ENCODE peak calls at places on chromosomes 13 and 19, in four cellular contexts. T, Z, I and V are unnamed samples.

GRCh38 chr19:38852231-38853044 is 2.7 kb upstream of the HNRNPL start:
- DNase-seq in I (peak; percentile 49), T (peak; percentile 56), Z (no peak), V (no peak)

GRCh38 chr13:90968510-90968909 is 379.0 kb upstream of the MIR17HG start:
- DNase-seq in T (no peak), Z (no peak), I (no peak), V (peak; percentile 2)

GRCh38 chr13:68168448-68168847 is 938.3 kb upstream of the PCDH9 start:
- DNase-seq in I (no peak), Z (no peak), T (no peak), V (no peak)

GRCh38 chr13:49499889-49500660 is 4.3 kb downstream of the PHF11 start:
- DNase-seq in Z (no peak), T (no peak), I (no peak), V (no peak)

GRCh38 chr13:52961196-52961845 is 67.3 kb upstream of the OLFM4 start:
- DNase-seq in T (no peak), Z (no peak), I (no peak), V (no peak)

GRCh38 chr19:35268546-35269424 is at the start of gene USF2:
- DNase-seq in Z (no peak), I (peak; percentile 81), T (peak; percentile 65), V (peak; percentile 78)

GRCh38 chr13:89577301-89577700 is 1770.2 kb upstream of the MIR17HG start:
- DNase-seq in Z (no peak), T (no peak), I (no peak), V (no peak)

GRCh38 chr19:342801-343421 is 1.7 kb downstream of the MIER2 start:
- DNase-seq in T (peak; percentile 21), Z (peak; percentile 15), I (no peak), V (no peak)

GRCh38 chr13:80873589-80873988 is 532.7 kb upstream of the SPRY2 start:
- DNase-seq in Z (peak; percentile 33), I (no peak), T (peak; percentile 95), V (no peak)

GRCh38 chr13:26011996-26012688 is 39.7 kb downstream of the SHISA2 start:
- DNase-seq in I (no peak), T (no peak), Z (no peak), V (no peak)

GRCh38 chr13:111393221-111393790 is 72.9 kb downstream of the TEX29 start:
- DNase-seq in Z (no peak), I (no peak), T (no peak), V (no peak)

GRCh38 chr19:46298477-46299003 is 1.7 kb downstream of the HIF3A start:
- DNase-seq in T (no peak), Z (no peak), I (no peak), V (no peak)

GRCh38 chr13:106114981-106115554 is 420.4 kb downstream of the EFNB2 start:
- DNase-seq in I (no peak), Z (no peak), T (no peak), V (no peak)

GRCh38 chr19:57357406-57357805 is 5.9 kb upstream of the TRAPPC2B start:
- DNase-seq in T (no peak), Z (no peak), I (no peak), V (no peak)

GRCh38 chr19:8399681-8400188 is 9.6 kb downstream of the RAB11B start:
- DNase-seq in I (no peak), T (no peak), Z (no peak), V (no peak)

GRCh38 chr13:98406475-98406874 is 170.4 kb downstream of the STK24 start:
- DNase-seq in I (no peak), T (no peak), Z (no peak), V (no peak)

GRCh38 chr13:91167706-91168459 is 179.6 kb upstream of the MIR17HG start:
- DNase-seq in T (no peak), Z (no peak), I (no peak), V (no peak)

GRCh38 chr19:28400953-28401671 is 811.8 kb downstream of the UQCRFS1 start:
- DNase-seq in Z (no peak), T (no peak), I (no peak), V (no peak)

GRCh38 chr13:23817136-23817535 is 72.1 kb downstream of the MIPEP start:
- DNase-seq in Z (no peak), I (no peak), T (no peak), V (no peak)

GRCh38 chr13:113948034-113948742 is 25.7 kb downstream of the C13orf46 start:
- DNase-seq in Z (no peak), T (peak; percentile 31), I (no peak), V (no peak)

GRCh38 chr13:29905845-29906244 is 55.4 kb upstream of the UBL3 start:
- DNase-seq in I (no peak), Z (no peak), T (peak; percentile 93), V (no peak)

GRCh38 chr19:35408284-35409171 is 37.7 kb downstream of the GPR42 start:
- DNase-seq in Z (peak; percentile 76), I (no peak), T (no peak), V (no peak)

GRCh38 chr19:32373614-32374295 is 28.3 kb downstream of the ZNF507 start:
- DNase-seq in Z (no peak), I (peak; percentile 51), T (no peak), V (no peak)

GRCh38 chr13:60765700-60766411 is 368.8 kb downstream of the TDRD3 start:
- DNase-seq in T (no peak), Z (no peak), I (no peak), V (no peak)

GRCh38 chr13:47337781-47338507 is 441.1 kb upstream of the HTR2A start:
- DNase-seq in I (no peak), Z (no peak), T (no peak), V (no peak)

GRCh38 chr13:103238441-103238840 is 172.2 kb upstream of the SLC10A2 start:
- DNase-seq in Z (no peak), T (no peak), I (no peak), V (no peak)

GRCh38 chr19:33904681-33905080 is 108.0 kb downstream of the KCTD15 start:
- DNase-seq in Z (no peak), T (no peak), I (no peak), V (no peak)

GRCh38 chr13:77537302-77537919 is 1.9 kb downstream of the SCEL start:
- DNase-seq in I (no peak), Z (no peak), T (no peak), V (no peak)

GRCh38 chr19:13557756-13558398 is 51.6 kb upstream of the CACNA1A start:
- DNase-seq in T (no peak), I (peak; percentile 45), Z (no peak), V (no peak)

GRCh38 chr13:35768126-35768525 is 291.6 kb upstream of the MAB21L1 start:
- DNase-seq in Z (no peak), I (no peak), T (no peak), V (no peak)
- TF ChIP-seq SPI1 in Z (no peak), I (no peak), T (no peak), V (no peak)

DNA sequence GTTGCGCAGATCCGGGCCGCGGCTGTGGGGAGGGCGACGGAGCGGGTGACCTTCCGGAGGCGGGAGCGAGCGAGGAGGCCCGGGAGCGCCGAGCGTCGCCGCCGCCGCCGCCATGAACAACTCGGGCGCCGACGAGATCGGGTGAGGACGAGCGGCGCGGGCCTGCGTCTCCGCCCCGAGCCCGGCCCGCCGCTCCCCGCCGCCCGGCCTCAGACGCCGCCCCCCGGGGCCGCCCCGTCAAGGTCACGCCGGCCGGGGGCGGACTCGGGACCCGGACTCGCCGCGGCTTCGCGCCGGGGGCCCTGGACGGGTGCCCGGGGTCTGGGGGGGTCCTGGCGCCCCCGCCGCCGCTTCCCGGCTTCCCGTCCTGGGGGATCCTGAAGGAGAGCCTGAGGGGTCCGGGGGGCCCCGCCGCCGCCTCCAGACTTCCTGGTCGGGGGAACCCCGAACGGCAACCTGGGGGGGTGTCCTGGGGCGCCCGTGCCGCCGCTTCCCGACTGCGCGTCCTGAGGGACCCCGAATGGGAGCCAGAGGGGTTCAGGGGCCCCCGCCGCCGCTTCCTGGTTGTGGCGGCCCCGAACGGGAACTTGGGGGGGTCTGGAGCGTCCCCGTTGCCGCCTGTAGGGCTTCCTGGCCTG is 395 bp downstream of the DAZAP1 start:
- DNase-seq in T (no peak), Z (no peak), I (peak; percentile 86), V (no peak)
- TF ChIP-seq SPI1 in T (no peak), Z (no peak), I (no peak), V (no peak)

GRCh38 chr19:3361384-3362216 is 4.8 kb upstream of the NFIC start:
- DNase-seq in Z (no peak), I (no peak), T (no peak), V (no peak)

GRCh38 chr19:3359850-3360493 is 6.4 kb upstream of the NFIC start:
- DNase-seq in I (peak; percentile 81), Z (no peak), T (no peak), V (peak; percentile 77)

GRCh38 chr19:3358919-3359849 is 7.2 kb upstream of the NFIC start:
- DNase-seq in Z (no peak), T (peak; percentile 40), I (peak; percentile 96), V (peak; percentile 83)

GRCh38 chr19:3362217-3362907 is 4.0 kb upstream of the NFIC start:
- DNase-seq in Z (no peak), I (no peak), T (no peak), V (no peak)

DNA sequence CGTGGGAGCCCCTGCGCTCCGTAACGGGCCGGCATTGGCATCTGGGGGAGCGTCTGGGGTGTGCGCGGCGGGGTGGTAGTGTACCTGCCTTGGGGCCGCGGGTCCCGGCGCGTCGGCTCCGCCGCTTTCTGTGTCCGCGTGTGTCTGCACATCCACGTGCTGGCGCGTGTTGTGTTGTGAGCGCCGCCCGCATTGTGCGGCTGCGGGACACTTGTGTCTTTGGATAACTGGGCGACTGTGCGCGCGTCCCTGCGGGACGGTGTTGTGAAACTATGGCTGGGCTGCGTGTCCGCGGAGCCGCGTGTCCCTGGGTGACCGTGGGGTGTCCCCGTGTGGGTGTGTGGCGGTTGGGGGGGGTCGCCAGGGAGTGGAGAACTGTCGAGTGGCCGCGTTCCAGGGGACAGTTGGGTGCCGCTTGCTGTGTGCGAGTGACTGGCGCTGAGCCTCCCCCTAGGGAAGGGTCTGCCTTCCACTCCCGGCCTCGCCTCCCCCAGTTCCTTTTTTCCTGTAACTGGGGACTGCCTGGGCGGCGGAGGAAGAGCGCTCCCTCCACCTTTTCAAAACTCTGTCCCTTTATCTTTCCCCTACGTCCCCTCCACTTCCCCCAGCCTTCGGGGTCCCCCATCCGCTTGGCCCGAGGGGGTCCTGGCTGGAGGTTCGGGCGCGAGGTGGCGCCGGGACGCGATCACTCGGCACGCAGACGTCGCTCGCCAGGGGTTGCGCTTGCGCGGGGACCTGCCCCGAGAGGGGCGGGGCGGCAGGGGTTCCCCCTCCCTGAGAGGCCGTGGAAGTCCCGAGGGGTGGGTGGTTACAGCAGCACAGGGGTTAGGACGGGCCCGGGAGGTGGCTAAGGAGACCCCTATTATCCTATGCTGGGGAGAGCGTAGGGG is 5.6 kb upstream of the NFIC start:
- DNase-seq in Z (no peak), I (peak; percentile 68), T (peak; percentile 77), V (peak; percentile 79)
- TF ChIP-seq SPI1 in Z (peak; percentile 60), I (peak; percentile 91), T (peak; percentile 93), V (peak; percentile 63)

DNA sequence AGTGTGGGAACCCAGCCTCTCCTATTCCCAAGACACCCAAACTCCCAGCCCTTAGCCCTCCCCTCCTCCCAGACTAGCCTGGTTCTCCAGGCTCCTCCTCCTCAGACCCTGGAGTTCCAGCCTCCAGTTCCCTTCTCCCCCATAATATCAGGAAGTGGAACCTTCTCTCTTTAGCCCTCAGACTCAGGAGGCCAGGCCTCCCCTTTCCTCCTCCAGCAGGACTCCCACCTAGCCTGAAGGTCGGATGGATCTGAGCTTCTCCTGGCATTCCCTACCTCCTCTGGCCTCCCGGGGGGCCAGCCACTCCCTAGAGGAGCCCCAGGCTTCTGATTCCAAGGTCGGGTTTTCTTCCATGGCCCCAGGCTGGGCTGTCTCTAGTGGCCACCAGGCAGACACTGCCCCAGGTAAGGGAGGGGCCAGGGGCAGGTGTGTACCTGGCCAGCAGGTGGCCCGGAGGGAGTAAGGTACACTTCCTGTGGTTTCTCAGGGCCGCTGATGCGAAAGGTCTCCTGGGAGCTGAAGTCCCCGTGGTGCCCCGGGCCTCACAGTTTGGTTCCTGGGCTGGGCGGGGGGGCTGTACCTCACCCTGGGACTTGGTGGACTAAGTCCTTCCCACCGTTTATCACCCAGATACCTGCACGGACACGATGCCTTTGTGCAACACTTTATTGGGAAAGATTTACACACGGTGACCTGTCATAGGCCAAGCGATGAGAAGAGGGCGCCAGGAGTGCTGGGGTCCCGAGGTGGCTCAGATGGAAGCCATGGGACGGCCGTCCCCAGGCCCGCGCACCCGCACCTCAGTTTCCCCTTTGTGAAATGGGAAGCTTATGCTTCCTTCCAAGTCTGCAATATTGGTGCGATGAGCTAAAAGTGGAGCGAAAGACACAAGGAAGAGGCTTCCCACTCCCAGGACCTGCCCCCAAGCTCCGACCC is at the start of gene TMC4:
- DNase-seq in Z (no peak), I (peak; percentile 26), T (no peak), V (no peak)
- TF ChIP-seq SPI1 in Z (no peak), I (no peak), T (peak; percentile 14), V (peak; percentile 6)